ENCODE peak calls at places on chromosomes 11 and 22, in four cellular contexts. Z, P, B and Y are unnamed samples. For H3K4me1, the result is how much of the 10 kb centered on the place peaks cover.

GRCh38 chr11:117950320-117950719 is 21.1 kb upstream of the TMPRSS13 start:
- DNase-seq in Z (peak), P (no peak), B (no peak), Y (no peak)

GRCh38 chr11:67429038-67429668 is 859 bp downstream of the RPS6KB2 start:
- DNase-seq in Z (no peak), P (no peak), B (no peak), Y (no peak)

GRCh38 chr11:119537641-119538253 is 114.8 kb upstream of the THY1 start:
- DNase-seq in Z (no peak), P (no peak), B (no peak), Y (no peak)

GRCh38 chr11:9783986-9784385 is 120.1 kb downstream of the SWAP70 start:
- DNase-seq in Z (no peak), P (no peak), B (no peak), Y (no peak)

GRCh38 chr22:24208012-24208749 is 26.9 kb downstream of the SUSD2 start:
- DNase-seq in Z (no peak), P (no peak), B (no peak), Y (no peak)

GRCh38 chr11:9875862-9876261 is 212.0 kb downstream of the SWAP70 start:
- DNase-seq in Z (no peak), P (no peak), B (no peak), Y (no peak)

GRCh38 chr22:44740307-44740706 is 12.1 kb upstream of the ARHGAP8 start:
- DNase-seq in Z (no peak), P (no peak), B (no peak), Y (no peak)

GRCh38 chr11:118703563-118704106 is 24.2 kb upstream of the TREH start:
- DNase-seq in Z (no peak), P (no peak), B (no peak), Y (no peak)

GRCh38 chr11:73945396-73945795 is 5.4 kb upstream of the DNAJB13 start:
- DNase-seq in Z (no peak), P (no peak), B (no peak), Y (no peak)

GRCh38 chr22:43541462-43542407 is 129.9 kb downstream of the MPPED1 start:
- DNase-seq in Z (no peak), P (no peak), B (no peak), Y (no peak)

GRCh38 chr22:19085233-19086043 is 36.8 kb downstream of the DGCR2 start:
- DNase-seq in Z (no peak), P (no peak), B (peak), Y (no peak)

GRCh38 chr22:45511847-45512261 is 9.2 kb downstream of the FBLN1 start:
- DNase-seq in Z (no peak), P (peak), B (no peak), Y (no peak)

GRCh38 chr11:127205688-127206217 is 205.2 kb upstream of the KIRREL3 start:
- DNase-seq in Z (no peak), P (no peak), B (no peak), Y (no peak)

GRCh38 chr11:45886816-45887520 is 1.5 kb downstream of the MAPK8IP1 start:
- DNase-seq in Z (no peak), P (no peak), B (no peak), Y (no peak)

GRCh38 chr11:113859665-113860064 is 15.7 kb downstream of the USP28 start:
- DNase-seq in Z (no peak), P (no peak), B (peak), Y (no peak)

GRCh38 chr22:31620756-31621480 is 41.1 kb downstream of the PISD start:
- DNase-seq in Z (no peak), P (no peak), B (no peak), Y (no peak)

GRCh38 chr11:10818594-10818993 is 9.9 kb upstream of the EIF4G2 start:
- DNase-seq in Z (no peak), P (no peak), B (no peak), Y (no peak)

GRCh38 chr11:121421149-121421906 is 30.8 kb upstream of the SORL1 start:
- DNase-seq in Z (peak), P (no peak), B (peak), Y (no peak)

GRCh38 chr11:66988238-66988637 is 13.1 kb downstream of the C11orf86 start:
- DNase-seq in Z (no peak), P (no peak), B (no peak), Y (no peak)

GRCh38 chr22:36658900-36659299 is 44.7 kb downstream of the CACNG2 start:
- DNase-seq in Z (no peak), P (no peak), B (no peak), Y (no peak)

GRCh38 chr22:22945195-22945594 is 57.6 kb downstream of the IGLL5 start:
- DNase-seq in Z (no peak), P (peak), B (no peak), Y (no peak)

GRCh38 chr11:11583801-11584445 is 37.9 kb downstream of the GALNT18 start:
- DNase-seq in Z (no peak), P (no peak), B (no peak), Y (no peak)

GRCh38 chr11:21866781-21867180 is 326.1 kb upstream of the ANO5 start:
- DNase-seq in Z (no peak), P (no peak), B (no peak), Y (no peak)

GRCh38 chr11:121476379-121477032 is 23.7 kb upstream of the SORL1-AS1 start:
- DNase-seq in Z (no peak), P (no peak), B (no peak), Y (no peak)

GRCh38 chr11:67582026-67582425 is 1.6 kb upstream of the GSTP1 start:
- DNase-seq in Z (no peak), P (no peak), B (no peak), Y (no peak)

GRCh38 chr22:27718186-27719032 is 83.1 kb downstream of the MN1 start:
- DNase-seq in Z (peak), P (peak), B (no peak), Y (no peak)

GRCh38 chr11:2088746-2089535 is 50.2 kb downstream of the IGF2 start:
- DNase-seq in Z (no peak), P (no peak), B (peak), Y (no peak)

GRCh38 chr22:21942407-21942895 is 10.2 kb downstream of the PPM1F start:
- DNase-seq in Z (no peak), P (peak), B (no peak), Y (peak)

GRCh38 chr11:2590951-2591754 is 108.6 kb downstream of the KCNQ1OT1 start:
- DNase-seq in Z (peak), P (peak), B (no peak), Y (no peak)

GRCh38 chr11:118152552-118153471 is at the start of gene SCN4B:
- DNase-seq in Z (peak), P (peak), B (peak), Y (peak)

GRCh38 chr11:125264091-125265022 is 99.8 kb downstream of the PKNOX2 start:
- DNase-seq in Z (no peak), P (no peak), B (no peak), Y (no peak)

GRCh38 chr11:15006139-15006759 is 34.1 kb upstream of the CALCA start:
- DNase-seq in Z (peak), P (no peak), B (peak), Y (no peak)
- TF ChIP-seq CTCF in Z (peak), P (peak), B (peak), Y (no peak)

GRCh38 chr11:111355956-111356659 is 23.0 kb downstream of the POU2AF1 start:
- DNase-seq in Z (no peak), P (no peak), B (no peak), Y (no peak)
- H3K4me1 ChIP-seq in Z (under half), P (under half), B (under half), Y (half or more)

GRCh38 chr11:12692238-12693074 is 18.2 kb downstream of the TEAD1 start:
- DNase-seq in Z (peak), P (peak), B (no peak), Y (peak)
- H3K4me3 ChIP-seq in Z (no peak), P (peak), B (no peak), Y (no peak)

GRCh38 chr11:44434191-44434590 is 124.3 kb upstream of the ALX4 start:
- DNase-seq in Z (no peak), P (no peak), B (no peak), Y (no peak)
- TF ChIP-seq CTCF in Z (no peak), P (no peak), B (no peak), Y (no peak)

GRCh38 chr11:27388869-27389268 is 25.9 kb upstream of the CCDC34 start:
- DNase-seq in Z (no peak), P (no peak), B (no peak), Y (no peak)

GRCh38 chr11:27387362-27387761 is 24.3 kb upstream of the CCDC34 start:
- DNase-seq in Z (no peak), P (no peak), B (peak), Y (no peak)

GRCh38 chr11:27386176-27386575 is 23.2 kb upstream of the CCDC34 start:
- DNase-seq in Z (no peak), P (no peak), B (no peak), Y (no peak)

GRCh38 chr11:27390318-27390958 is 27.4 kb upstream of the CCDC34 start:
- DNase-seq in Z (no peak), P (no peak), B (peak), Y (no peak)

GRCh38 chr11:27388001-27388400 is 25.0 kb upstream of the CCDC34 start:
- DNase-seq in Z (peak), P (no peak), B (no peak), Y (no peak)
- H3K4me1 ChIP-seq in Z (under half), P (under half), B (half or more), Y (under half)

DNA sequence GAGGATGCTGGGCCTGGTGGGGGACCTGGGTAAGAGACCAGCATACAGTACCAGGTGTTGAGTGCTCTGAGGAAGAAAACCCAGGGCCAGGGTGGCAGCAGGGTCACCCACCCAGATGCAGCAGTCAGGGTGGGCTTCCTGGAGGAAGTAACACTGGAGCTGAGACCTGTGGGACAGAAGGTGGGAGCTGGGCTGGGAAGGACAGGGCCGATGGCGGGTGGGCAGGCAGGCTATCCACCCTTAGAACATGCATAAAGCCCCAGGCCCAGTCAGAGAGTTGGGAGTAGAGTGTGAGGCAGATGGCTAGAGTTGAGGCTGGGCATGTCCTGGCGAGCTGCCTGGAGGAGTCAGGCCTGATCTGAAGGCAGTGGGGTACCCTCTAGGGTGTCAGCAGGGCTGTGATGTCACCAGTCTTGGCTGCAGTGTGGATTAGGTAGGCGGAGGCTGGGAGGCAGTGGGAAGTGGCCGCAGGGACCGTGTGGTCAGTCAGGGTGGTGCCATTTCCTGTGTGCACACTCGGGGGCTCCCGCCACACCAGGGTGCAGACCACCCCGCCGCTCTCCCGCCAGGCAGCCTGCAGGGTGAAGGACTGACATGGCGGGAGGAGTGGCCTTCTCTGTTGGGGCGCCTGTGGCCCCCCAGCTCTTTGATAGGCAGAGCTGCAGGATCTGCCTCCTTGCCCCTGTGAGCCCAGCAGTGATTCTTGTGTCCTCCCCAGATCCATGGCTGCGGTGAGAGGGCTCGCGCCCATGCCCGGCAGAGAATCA is 35.3 kb downstream of the IGHMBP2 start:
- DNase-seq in Z (no peak), P (peak), B (no peak), Y (no peak)
- H3K4me3 ChIP-seq in Z (no peak), P (no peak), B (no peak), Y (no peak)

GRCh38 chr11:438101-438844 is 3.5 kb downstream of the ANO9 start:
- DNase-seq in Z (no peak), P (no peak), B (no peak), Y (peak)

GRCh38 chr11:441418-442274 is at the start of gene ANO9:
- DNase-seq in Z (peak), P (no peak), B (peak), Y (peak)

GRCh38 chr11:441043-441417 is 781 bp downstream of the ANO9 start:
- DNase-seq in Z (no peak), P (peak), B (no peak), Y (no peak)

GRCh38 chr11:439315-440064 is 2.3 kb downstream of the ANO9 start:
- DNase-seq in Z (no peak), P (no peak), B (no peak), Y (no peak)

GRCh38 chr11:440065-441042 is 1.5 kb downstream of the ANO9 start:
- DNase-seq in Z (peak), P (no peak), B (no peak), Y (no peak)
- TF ChIP-seq CTCF in Z (peak), P (no peak), B (peak), Y (no peak)

DNA sequence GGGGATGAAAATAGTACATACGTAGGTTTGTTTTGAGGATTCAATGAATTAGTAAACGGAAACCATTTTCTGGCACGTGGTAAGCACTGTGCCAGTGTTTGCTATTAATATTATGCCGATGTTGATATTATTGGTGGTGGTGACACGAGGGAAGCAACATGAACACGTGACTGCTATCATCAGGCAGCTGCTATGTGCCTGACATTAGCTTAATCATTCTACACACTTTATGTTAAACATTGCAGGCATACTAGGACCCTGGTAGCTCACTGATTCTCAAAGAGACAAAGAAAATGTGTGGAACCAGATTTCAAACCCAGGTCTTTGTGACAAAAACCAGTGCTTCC is 656 bp downstream of the SRRD start:
- DNase-seq in Z (peak), P (no peak), B (peak), Y (no peak)
- H3K4me1 ChIP-seq in Z (under half), P (under half), B (under half), Y (under half)

GRCh38 chr11:57182896-57183295 is 1.1 kb downstream of the LRRC55 start:
- DNase-seq in Z (no peak), P (no peak), B (no peak), Y (no peak)

GRCh38 chr11:57180964-57181363 is 789 bp upstream of the LRRC55 start:
- DNase-seq in Z (no peak), P (no peak), B (peak), Y (no peak)

GRCh38 chr11:57179701-57180100 is 2.1 kb upstream of the LRRC55 start:
- DNase-seq in Z (no peak), P (no peak), B (peak), Y (no peak)

GRCh38 chr11:57180141-57180561 is 1.6 kb upstream of the LRRC55 start:
- DNase-seq in Z (no peak), P (no peak), B (peak), Y (no peak)

DNA sequence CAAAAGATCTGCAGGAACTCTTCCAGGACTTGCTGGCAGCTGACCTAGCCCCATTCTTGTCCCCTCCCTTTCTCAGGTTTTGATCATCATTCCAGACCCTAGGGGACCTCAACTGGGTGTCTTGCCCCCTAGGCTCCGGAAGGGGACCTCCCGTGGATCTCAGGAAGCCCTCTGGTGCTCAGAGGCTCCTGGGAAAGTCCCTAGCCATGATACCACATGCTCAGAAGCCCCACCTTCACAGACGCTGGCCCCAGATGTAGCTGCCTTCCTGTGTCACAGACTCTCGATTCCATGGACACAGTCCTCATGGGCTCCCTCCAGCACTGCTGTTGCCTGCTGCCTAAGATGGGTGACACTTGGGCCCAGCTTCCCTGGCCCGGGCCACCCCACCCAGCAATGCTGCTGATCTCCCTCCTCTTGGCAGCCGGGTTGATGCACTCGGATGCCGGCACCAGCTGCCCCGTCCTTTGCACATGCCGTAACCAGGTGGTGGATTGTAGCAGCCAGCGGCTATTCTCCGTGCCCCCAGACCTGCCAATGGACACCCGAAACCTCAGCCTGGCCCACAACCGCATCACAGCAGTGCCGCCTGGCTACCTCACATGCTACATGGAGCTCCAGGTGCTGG is at the start of gene LRRC55:
- DNase-seq in Z (no peak), P (no peak), B (no peak), Y (no peak)
- H3K4me3 ChIP-seq in Z (no peak), P (no peak), B (peak), Y (no peak)